ENCODE peak calls at places on chromosomes 16 and 17, in seven cellular contexts. D is Daoy; F is activated T-helper 1 cell treated with anti-CD3 and anti-CD28 coated beads, Interleukin-2, amount 50 U/mL, for 16 hours; O is stimulated activated naive B cell treated with anti-CD40 and anti-IgM and Interleukin-4, amounts not matched to agents 10 μg/mL and 1 μg/mL and 100 μg/mL, for 72 hours; B is KG1; Q is GM23248; M is GM04503. C is an unnamed sample.

GRCh38 chr16:23274968-23275367 is 27.1 kb upstream of the SCNN1B start:
- DNase-seq in F (no peak), Q (no peak), M (no peak), O (no peak), D (peak), B (no peak), C (no peak)

GRCh38 chr17:19740933-19741332 is 7.2 kb downstream of the ALDH3A1 start:
- DNase-seq in F (no peak), O (no peak), B (no peak), M (no peak), Q (no peak), D (no peak), C (no peak)

GRCh38 chr16:50547340-50547865 is 793 bp upstream of the NKD1 start:
- DNase-seq in F (peak), B (no peak), D (peak), O (peak), M (no peak), Q (no peak), C (no peak)

GRCh38 chr17:45430738-45431530 is 1.7 kb downstream of the ARHGAP27 start:
- DNase-seq in O (no peak), Q (peak), B (no peak), M (no peak), D (peak), F (no peak), C (no peak)

GRCh38 chr17:74601944-74602572 is 10.0 kb upstream of the CD300LD start:
- DNase-seq in Q (peak), D (peak), M (no peak), O (no peak), B (no peak), F (no peak), C (no peak)

GRCh38 chr17:77914440-77915254 is 43.9 kb upstream of the TNRC6C start:
- DNase-seq in F (no peak), D (peak), B (no peak), O (no peak), Q (no peak), M (no peak), C (peak)

GRCh38 chr16:89615596-89616090 is 2.2 kb downstream of the DPEP1 start:
- DNase-seq in F (no peak), M (no peak), B (no peak), Q (peak), O (no peak), D (no peak), C (no peak)

GRCh38 chr17:79984045-79984840 is 51.4 kb downstream of the TBC1D16 start:
- DNase-seq in F (no peak), Q (no peak), D (no peak), O (no peak), B (no peak), M (no peak), C (no peak)

GRCh38 chr16:76653390-76654026 is 376.3 kb downstream of the CNTNAP4 start:
- DNase-seq in Q (peak), O (no peak), D (peak), M (no peak), F (no peak), B (peak), C (peak)

GRCh38 chr17:78974635-78975591 is 4.8 kb downstream of the LGALS3BP start:
- DNase-seq in O (no peak), D (no peak), F (no peak), Q (peak), B (no peak), M (peak), C (no peak)

GRCh38 chr16:17101646-17102045 is 369.1 kb downstream of the XYLT1 start:
- DNase-seq in D (peak), O (no peak), Q (peak), F (no peak), B (no peak), M (no peak), C (no peak)

GRCh38 chr17:32882734-32883133 is 5.8 kb upstream of the MYO1D start:
- DNase-seq in D (peak), O (no peak), B (no peak), F (no peak), M (no peak), Q (peak), C (no peak)

GRCh38 chr16:23362460-23363317 is 60.6 kb downstream of the SCNN1B start:
- DNase-seq in O (no peak), D (no peak), M (no peak), F (no peak), B (no peak), Q (no peak), C (peak)

GRCh38 chr16:85527767-85528297 is 85.3 kb upstream of the GSE1 start:
- DNase-seq in F (no peak), Q (no peak), M (no peak), O (no peak), D (no peak), B (no peak), C (no peak)

GRCh38 chr16:54056921-54057320 is 229.7 kb downstream of the IRX3 start:
- DNase-seq in M (no peak), D (no peak), F (no peak), Q (no peak), O (no peak), B (no peak), C (no peak)

GRCh38 chr16:68948230-68948910 is 105.0 kb downstream of the TANGO6 start:
- DNase-seq in B (no peak), O (no peak), F (no peak), Q (peak), D (no peak), M (no peak), C (no peak)

GRCh38 chr17:65254166-65254565 is 117.0 kb downstream of the RGS9 start:
- DNase-seq in O (no peak), B (no peak), Q (peak), D (no peak), F (no peak), M (no peak), C (no peak)